ENCODE peak calls at places on chromosomes 7 and 10, in four cellular contexts. N, L, H and A are unnamed samples.
A peak's percentile ranks its signal among the peaks of the same experiment; 100 is the strongest.

GRCh38 chr10:114538544-114538906 is 119.5 kb downstream of the ABLIM1 start:
- DNase-seq in N (no peak), L (no peak), H (peak; percentile 79), A (no peak)

GRCh38 chr10:35089641-35090161 is 440 bp downstream of the CUL2 start:
- DNase-seq in N (no peak), L (no peak), H (peak; percentile 42), A (no peak)

GRCh38 chr7:76233538-76234281 is 32.0 kb downstream of the SRRM3 start:
- DNase-seq in N (no peak), L (no peak), H (no peak), A (no peak)

GRCh38 chr7:143391462-143392404 is 10.6 kb downstream of the ZYX start:
- DNase-seq in N (no peak), L (no peak), H (no peak), A (no peak)

GRCh38 chr10:105592468-105592867 is 951.4 kb downstream of the SORCS3 start:
- DNase-seq in N (no peak), L (no peak), H (no peak), A (no peak)

GRCh38 chr7:16504019-16504418 is 22.6 kb upstream of the LRRC72 start:
- DNase-seq in N (no peak), L (no peak), H (no peak), A (no peak)

GRCh38 chr7:28483868-28484267 is 71.5 kb downstream of the CREB5 start:
- DNase-seq in N (no peak), L (peak; percentile 48), H (no peak), A (no peak)

GRCh38 chr10:14837003-14837755 is 658 bp downstream of the CDNF start:
- DNase-seq in N (no peak), L (no peak), H (no peak), A (no peak)

GRCh38 chr7:22193361-22194016 is 163.5 kb downstream of the RAPGEF5 start:
- DNase-seq in N (no peak), L (no peak), H (peak; percentile 52), A (no peak)

GRCh38 chr10:61749271-61749670 is 86.5 kb downstream of the CABCOCO1 start:
- DNase-seq in N (no peak), L (no peak), H (no peak), A (no peak)

GRCh38 chr10:86264481-86265231 is 101.9 kb downstream of the GRID1 start:
- DNase-seq in N (no peak), L (no peak), H (peak; percentile 38), A (no peak)

GRCh38 chr10:98560585-98560984 is 113.8 kb upstream of the HPS1 start:
- DNase-seq in N (no peak), L (no peak), H (no peak), A (no peak)

GRCh38 chr10:14369881-14370280 is 39.2 kb upstream of the FRMD4A start:
- DNase-seq in N (no peak), L (no peak), H (no peak), A (no peak)

GRCh38 chr10:3347413-3348147 is 175.0 kb upstream of the PITRM1 start:
- DNase-seq in N (no peak), L (no peak), H (no peak), A (no peak)

GRCh38 chr7:139231513-139232376 is 708 bp downstream of the UBN2 start:
- DNase-seq in N (no peak), L (no peak), H (no peak), A (no peak)

GRCh38 chr7:100506356-100506930 is 22.7 kb downstream of the NYAP1 start:
- DNase-seq in N (no peak), L (no peak), H (no peak), A (no peak)

GRCh38 chr7:7512861-7513597 is 22.6 kb downstream of the COL28A1 start:
- DNase-seq in N (no peak), L (no peak), H (no peak), A (no peak)

GRCh38 chr10:67794909-67795460 is 43.0 kb downstream of the DNAJC12 start:
- DNase-seq in N (no peak), L (no peak), H (no peak), A (no peak)

GRCh38 chr7:120337308-120337907 is 64.4 kb downstream of the KCND2 start:
- DNase-seq in N (no peak), L (no peak), H (no peak), A (no peak)

GRCh38 chr7:107232568-107233090 is 63.8 kb downstream of the HBP1 start:
- DNase-seq in N (no peak), L (no peak), H (no peak), A (no peak)

GRCh38 chr10:100586959-100587358 is 51.2 kb downstream of the HIF1AN start:
- DNase-seq in N (no peak), L (no peak), H (no peak), A (peak; percentile 17)

GRCh38 chr10:113103131-113103830 is 153.2 kb downstream of the TCF7L2 start:
- DNase-seq in N (peak; percentile 5), L (no peak), H (peak; percentile 7), A (no peak)

GRCh38 chr10:9602930-9603459 is 1414.7 kb upstream of the CELF2 start:
- DNase-seq in N (no peak), L (no peak), H (no peak), A (no peak)

GRCh38 chr7:44157116-44158059 is 16.3 kb upstream of the MYL7 start:
- DNase-seq in N (no peak), L (no peak), H (no peak), A (no peak)

GRCh38 chr10:68600041-68600778 is 40.1 kb downstream of the TET1 start:
- DNase-seq in N (peak; percentile 54), L (peak; percentile 33), H (peak; percentile 64), A (no peak)

GRCh38 chr7:127738859-127739258 is 86.9 kb downstream of the SND1 start:
- DNase-seq in N (no peak), L (no peak), H (no peak), A (peak; percentile 31)

GRCh38 chr10:127441350-127442219 is 107.5 kb upstream of the NPS start:
- DNase-seq in N (no peak), L (no peak), H (peak; percentile 51), A (no peak)

GRCh38 chr7:50739744-50740455 is 42.8 kb downstream of the GRB10 start:
- DNase-seq in N (no peak), L (no peak), H (no peak), A (no peak)

GRCh38 chr7:74480861-74481417 is 27.2 kb downstream of the GTF2IRD1 start:
- DNase-seq in N (no peak), L (no peak), H (no peak), A (no peak)

GRCh38 chr10:91024541-91024940 is 103.7 kb upstream of the ANKRD1 start:
- DNase-seq in N (no peak), L (no peak), H (no peak), A (no peak)

GRCh38 chr10:49585387-49585786 is 24.7 kb upstream of the SLC18A3 start:
- DNase-seq in N (no peak), L (no peak), H (no peak), A (no peak)

GRCh38 chr10:64170791-64171190 is 649.6 kb downstream of the REEP3 start:
- DNase-seq in N (no peak), L (no peak), H (no peak), A (no peak)

GRCh38 chr10:94274142-94274787 is 88.5 kb downstream of the NOC3L start:
- DNase-seq in N (no peak), L (no peak), H (peak; percentile 54), A (no peak)

GRCh38 chr7:112204072-112204775 is 2.0 kb downstream of the DOCK4 start:
- DNase-seq in N (no peak), L (no peak), H (no peak), A (no peak)